ENCODE peak calls at places on chromosomes 7 and 10, in ten cellular contexts. G, P, N, J, F, A, H, C, L and O are unnamed samples.

GRCh38 chr7:17440831-17441230 is 142.4 kb downstream of the AHR start:
- DNase-seq in N (no peak), C (no peak), H (no peak), F (no peak), J (no peak), L (no peak), G (no peak), P (no peak), A (no peak), O (no peak)

GRCh38 chr10:113960617-113961260 is 82.9 kb upstream of the ADRB1 start:
- DNase-seq in A (no peak), C (peak; percentile 78), P (no peak), F (no peak), H (no peak), N (no peak), L (no peak), J (peak; percentile 41), G (no peak), O (peak; percentile 49)

GRCh38 chr10:122021421-122021820 is 32.5 kb downstream of the TACC2 start:
- DNase-seq in A (no peak), G (no peak), P (no peak), H (peak; percentile 33), N (no peak), L (no peak), C (no peak), F (no peak), J (no peak), O (no peak)

GRCh38 chr7:73718905-73719805 is at the start of gene STX1A:
- DNase-seq in N (no peak), F (no peak), J (peak; percentile 67), C (peak; percentile 75), H (peak; percentile 59), G (no peak), L (peak; percentile 86), A (no peak), P (peak; percentile 82), O (peak; percentile 77)

GRCh38 chr10:22491931-22492615 is 146.8 kb downstream of the SPAG6 start:
- DNase-seq in G (no peak), C (no peak), L (no peak), H (no peak), N (no peak), P (no peak), J (no peak), F (no peak), A (no peak), O (no peak)

GRCh38 chr10:63675171-63675570 is 154.0 kb downstream of the REEP3 start:
- DNase-seq in F (no peak), G (no peak), H (peak; percentile 62), A (no peak), L (no peak), J (no peak), N (no peak), C (no peak), P (no peak), O (no peak)

GRCh38 chr10:75525067-75525466 is 93.6 kb downstream of the LRMDA start:
- DNase-seq in L (no peak), C (no peak), J (no peak), P (no peak), G (no peak), F (no peak), H (no peak), N (no peak), A (no peak), O (no peak)

GRCh38 chr7:504221-505081 is 15.2 kb downstream of the PDGFA start:
- DNase-seq in G (peak; percentile 69), L (peak; percentile 40), H (no peak), C (no peak), F (no peak), P (no peak), A (no peak), N (no peak), J (no peak), O (peak; percentile 66)

DNA sequence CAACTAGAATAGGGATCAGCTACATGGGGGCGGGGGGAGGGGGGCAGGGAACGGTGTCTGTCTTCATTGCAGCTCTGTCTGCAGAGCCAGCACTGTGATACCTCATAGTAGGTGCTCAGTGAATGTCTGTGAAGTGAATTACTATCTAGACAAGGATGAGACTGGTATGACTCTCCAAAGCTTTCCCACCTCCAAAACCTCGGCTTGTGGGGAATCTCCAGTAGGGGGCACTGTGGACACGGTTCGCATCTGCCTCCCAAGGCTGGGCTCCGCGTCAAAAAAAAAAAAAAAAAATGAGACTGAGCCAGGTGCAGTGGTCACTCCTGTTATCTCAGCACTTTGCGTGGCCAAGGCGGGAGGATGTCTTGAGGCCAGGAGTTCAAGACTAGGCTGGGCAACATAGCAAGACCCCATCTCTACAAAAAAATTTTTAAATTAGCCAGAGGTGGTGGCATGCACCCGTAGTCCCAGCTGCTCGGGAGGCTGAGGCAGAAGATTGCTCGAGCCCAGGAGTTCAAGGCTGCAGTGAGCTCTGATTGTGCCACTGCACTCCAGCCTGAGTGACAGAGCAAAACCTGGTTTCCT is 9.6 kb downstream of the TRIM56 start:
- DNase-seq in C (no peak), F (no peak), G (no peak), H (peak; percentile 67), A (peak; percentile 42), P (peak; percentile 66), L (peak; percentile 68), J (no peak), N (no peak), O (peak; percentile 55)
- TF ChIP-seq CTCF in C (peak; percentile 36), F (peak; percentile 75), G (peak; percentile 59), H (peak; percentile 80), A (peak; percentile 67), P (peak; percentile 84), L (peak; percentile 53), J (peak; percentile 48), N (peak; percentile 41), O (peak; percentile 70)

DNA sequence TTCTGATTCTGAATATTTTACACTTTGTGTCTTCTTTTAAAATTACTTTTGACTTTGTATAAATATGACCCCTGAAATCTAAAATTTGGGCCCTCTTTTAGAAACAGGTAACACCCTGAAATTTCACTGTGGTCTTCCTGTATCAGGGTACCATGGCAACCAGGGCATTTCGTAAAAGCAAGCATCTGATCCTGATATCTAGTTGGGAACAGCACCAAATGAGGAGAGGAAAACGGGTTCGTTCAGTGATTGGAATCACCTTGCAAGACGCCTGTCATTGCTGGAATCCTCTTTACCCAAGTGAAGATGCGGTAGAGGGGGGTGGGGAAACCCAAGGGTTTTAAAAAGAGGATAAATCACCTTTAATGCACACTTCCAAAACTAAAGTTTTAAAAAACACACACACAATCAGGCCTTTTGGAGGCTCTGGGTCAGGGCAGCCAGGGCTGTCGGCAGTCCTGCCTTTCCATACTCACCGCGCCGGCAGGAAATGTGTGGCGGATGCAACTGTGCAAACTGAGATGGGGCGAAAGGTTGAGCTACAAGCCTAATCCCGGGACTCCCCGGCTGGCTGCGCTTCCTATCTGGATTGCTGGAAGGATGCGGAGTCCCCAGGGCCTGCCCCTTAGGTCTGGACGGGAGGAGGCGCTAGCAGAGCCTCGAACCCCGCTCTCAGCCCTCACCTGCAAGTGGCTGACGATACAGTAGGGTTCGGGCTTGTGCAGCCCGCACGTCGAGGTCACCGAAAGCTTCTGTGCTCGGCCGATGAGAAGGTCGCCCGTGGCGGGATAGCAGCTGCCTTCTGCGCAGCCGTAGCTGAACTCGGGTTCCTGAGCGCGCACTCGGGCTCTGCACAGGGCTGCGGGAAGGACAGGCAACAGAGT is 1.8 kb downstream of the LAMB1 start:
- DNase-seq in F (no peak), H (peak; percentile 30), G (peak; percentile 66), A (peak; percentile 74), J (no peak), P (peak; percentile 63), L (peak; percentile 70), N (no peak), C (no peak), O (peak; percentile 51)
- H3K4me1 ChIP-seq in F (peaks cover 59% of the 10 kb centered on the region), H (peaks cover 22% of the 10 kb centered on the region), G (peaks cover 32% of the 10 kb centered on the region), A (peaks cover 4% of the 10 kb centered on the region), J (peaks cover 19% of the 10 kb centered on the region), P (peaks cover 52% of the 10 kb centered on the region), L (peaks cover 3% of the 10 kb centered on the region), N (peaks cover 69% of the 10 kb centered on the region), C (no peaks in the 10 kb centered on the region), O (peaks cover 50% of the 10 kb centered on the region)

DNA sequence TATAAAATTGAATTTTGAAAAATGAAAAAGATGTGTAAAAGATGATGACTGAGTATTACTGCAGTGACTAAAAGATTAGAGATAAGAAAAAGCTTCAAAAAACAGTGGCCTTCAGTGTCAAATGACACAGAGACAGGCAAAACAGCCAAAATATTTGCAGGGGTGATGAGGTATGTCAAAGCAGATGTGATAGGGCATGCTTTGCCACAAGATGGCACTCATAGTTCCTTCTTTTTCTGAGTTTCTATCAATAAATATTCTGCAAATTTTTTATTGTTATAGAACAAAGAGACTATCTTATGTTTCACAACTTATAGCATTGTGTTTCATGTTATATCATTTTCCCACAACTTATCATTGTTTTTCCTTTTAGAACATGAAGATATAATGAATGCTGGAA is 344.1 kb upstream of the HPS1 start:
- DNase-seq in P (peak; percentile 11), H (peak; percentile 12), C (peak; percentile 28), N (no peak), L (no peak), G (no peak), J (no peak), F (no peak), A (no peak), O (no peak)
- TF ChIP-seq CTCF in P (peak; percentile 49), H (peak; percentile 29), C (peak; percentile 58), N (no peak), L (no peak), G (peak; percentile 39), J (peak; percentile 25), F (peak; percentile 21), A (peak; percentile 26), O (no peak)

GRCh38 chr7:103348452-103348851 is 1.0 kb downstream of the PSMC2 start:
- DNase-seq in J (no peak), H (no peak), N (no peak), L (no peak), F (no peak), P (no peak), G (no peak), C (no peak), A (no peak), O (no peak)

GRCh38 chr7:103344453-103345149 is at the start of gene DNAJC2:
- DNase-seq in L (peak; percentile 92), H (peak; percentile 94), N (peak; percentile 73), G (peak; percentile 91), J (peak; percentile 90), F (peak; percentile 86), P (peak; percentile 96), C (peak; percentile 92), A (peak; percentile 88), O (peak; percentile 91)

GRCh38 chr7:103348959-103349358 is 1.5 kb downstream of the PSMC2 start:
- DNase-seq in P (no peak), L (no peak), G (no peak), A (no peak), J (no peak), F (no peak), H (no peak), C (no peak), N (no peak), O (no peak)

GRCh38 chr7:103343758-103344452 is 662 bp downstream of the DNAJC2 start:
- DNase-seq in F (no peak), J (peak; percentile 54), N (no peak), L (no peak), H (peak; percentile 34), C (peak; percentile 31), A (no peak), G (no peak), P (peak; percentile 29), O (peak; percentile 52)

DNA sequence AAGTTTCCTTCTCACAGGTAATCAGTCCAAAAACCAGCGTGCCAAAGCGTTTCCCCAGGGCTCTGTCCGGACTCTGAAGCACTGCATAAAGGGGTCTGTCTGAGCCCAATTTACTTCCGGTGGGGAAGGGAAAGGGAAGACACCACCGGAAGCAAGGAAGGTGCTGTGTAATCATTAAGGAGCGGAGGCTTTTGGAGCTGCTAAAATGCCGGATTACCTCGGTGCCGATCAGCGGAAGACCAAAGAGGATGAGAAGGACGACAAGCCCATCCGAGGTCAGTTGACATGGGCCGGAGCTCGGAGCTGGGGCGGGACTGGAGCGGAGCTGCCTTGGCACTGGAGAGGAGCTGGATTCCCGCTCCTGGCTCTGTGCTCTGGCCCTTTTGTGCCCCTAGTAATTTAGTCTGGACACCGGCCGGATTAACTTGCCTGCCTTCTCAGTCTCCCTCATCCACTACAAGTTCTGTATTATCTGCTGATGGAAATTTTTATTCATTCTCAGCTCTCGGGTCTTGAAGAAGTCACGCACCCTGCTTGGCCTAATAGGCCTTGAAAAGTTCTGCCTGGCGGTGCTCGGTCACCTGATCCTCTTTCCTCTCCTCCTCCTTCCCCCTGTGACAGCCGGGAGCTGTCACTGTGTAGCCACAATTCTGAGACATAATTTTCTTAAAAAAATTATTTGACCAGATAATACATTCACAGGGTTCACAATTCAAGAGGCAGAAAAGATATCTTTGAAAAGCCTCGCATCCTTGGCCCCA is at the start of gene PSMC2:
- DNase-seq in H (peak; percentile 94), L (peak; percentile 82), C (peak; percentile 89), N (peak; percentile 57), J (peak; percentile 76), P (peak; percentile 96), F (peak; percentile 76), A (peak; percentile 85), G (peak; percentile 87), O (peak; percentile 73)
- H3K4me1 ChIP-seq in H (no peaks in the 10 kb centered on the region), L (peaks cover 58% of the 10 kb centered on the region), C (peaks cover 27% of the 10 kb centered on the region), N (peaks cover 72% of the 10 kb centered on the region), J (peaks cover 47% of the 10 kb centered on the region), P (peaks cover 41% of the 10 kb centered on the region), F (peaks cover 59% of the 10 kb centered on the region), A (peaks cover 4% of the 10 kb centered on the region), G (peaks cover 63% of the 10 kb centered on the region), O (peaks cover 56% of the 10 kb centered on the region)